ENCODE peak calls at places on chromosomes 13 and 19, in seven cellular contexts. P is AG09319, Q is GM03348, A is hepatocyte, T is HL-60, U is DMS 273 treated with DMSO at 0.1 percent for 48 hours, S is anterior cingulate cortex. L is an unnamed sample.

GRCh38 chr19:33390908-33391630 is 17.6 kb downstream of the CEBPG start:
- DNase-seq in P (no peak), A (no peak), S (no peak), Q (no peak), U (no peak), T (no peak), L (no peak)

GRCh38 chr13:29969286-29969685 is 118.9 kb upstream of the UBL3 start:
- DNase-seq in T (no peak), U (no peak), A (no peak), P (peak), S (no peak), Q (peak), L (peak)

GRCh38 chr19:18433039-18433691 is 4.8 kb downstream of the ISYNA1 start:
- DNase-seq in Q (no peak), P (no peak), S (no peak), A (no peak), U (no peak), T (no peak), L (no peak)

GRCh38 chr19:53078668-53079067 is 24.6 kb downstream of the ZNF160 start:
- DNase-seq in Q (no peak), P (no peak), T (no peak), S (no peak), A (no peak), U (no peak), L (no peak)

GRCh38 chr19:32041681-32042292 is 303.6 kb upstream of the ZNF507 start:
- DNase-seq in T (peak), P (no peak), S (no peak), U (no peak), Q (peak), A (peak), L (peak)

GRCh38 chr13:110726726-110727125 is 13.2 kb downstream of the ING1 start:
- DNase-seq in S (no peak), T (peak), P (no peak), U (no peak), Q (no peak), A (no peak), L (no peak)

GRCh38 chr13:27855381-27855780 is 63.1 kb downstream of the GSX1 start:
- DNase-seq in P (no peak), S (no peak), A (no peak), U (no peak), Q (no peak), T (no peak), L (no peak)

GRCh38 chr13:111210488-111210887 is 95.4 kb downstream of the ARHGEF7 start:
- DNase-seq in Q (peak), S (no peak), T (no peak), U (no peak), P (no peak), A (peak), L (no peak)

GRCh38 chr13:47121092-47121763 is 224.4 kb upstream of the HTR2A start:
- DNase-seq in Q (no peak), T (no peak), S (no peak), U (no peak), A (no peak), P (no peak), L (no peak)

GRCh38 chr19:45293682-45294081 is 29.0 kb downstream of the CKM start:
- DNase-seq in S (no peak), T (no peak), Q (no peak), U (no peak), A (no peak), P (no peak), L (no peak)

GRCh38 chr19:29714953-29715694 is at the start of gene C19orf12:
- DNase-seq in U (no peak), S (no peak), T (peak), A (peak), P (no peak), Q (peak), L (no peak)

GRCh38 chr19:51572415-51572814 is 1.3 kb downstream of the ZNF175 start:
- DNase-seq in S (no peak), T (peak), A (no peak), P (no peak), U (no peak), Q (no peak), L (no peak)

GRCh38 chr19:46766569-46767317 is 20.5 kb upstream of the STRN4 start:
- DNase-seq in A (no peak), U (peak), T (peak), S (no peak), Q (no peak), P (no peak), L (no peak)

GRCh38 chr19:5718032-5718578 is 1.8 kb downstream of the LONP1 start:
- DNase-seq in P (no peak), Q (no peak), A (no peak), U (no peak), S (no peak), T (no peak), L (no peak)

GRCh38 chr19:50214699-50215543 is 11.5 kb downstream of the MYH14 start:
- DNase-seq in P (no peak), A (peak), U (no peak), S (no peak), T (no peak), Q (no peak), L (no peak)

GRCh38 chr19:28289294-28290063 is 923.5 kb downstream of the UQCRFS1 start:
- DNase-seq in A (peak), P (peak), S (peak), Q (peak), T (no peak), U (peak), L (peak)

GRCh38 chr13:94959616-94960015 is 247.3 kb upstream of the SOX21 start:
- DNase-seq in A (no peak), P (no peak), T (no peak), Q (no peak), U (no peak), S (no peak), L (no peak)

GRCh38 chr19:35315883-35316282 is 13.1 kb upstream of the CD22 start:
- DNase-seq in A (no peak), U (no peak), P (no peak), S (no peak), T (no peak), Q (no peak), L (no peak)

GRCh38 chr13:99086869-99087129 is 108.9 kb upstream of the DOCK9 start:
- DNase-seq in S (no peak), U (no peak), A (no peak), T (no peak), Q (no peak), P (no peak), L (no peak)

GRCh38 chr13:23159587-23160240 is 21.1 kb upstream of the SGCG start:
- DNase-seq in Q (peak), P (no peak), A (peak), S (no peak), U (no peak), T (no peak), L (no peak)

GRCh38 chr19:50402544-50403301 is 16.0 kb upstream of the SPIB start:
- DNase-seq in S (no peak), U (no peak), A (no peak), T (no peak), P (no peak), Q (no peak), L (no peak)

GRCh38 chr13:45658586-45659235 is 43.2 kb upstream of the ERICH6B start:
- DNase-seq in S (no peak), A (no peak), U (no peak), P (peak), T (no peak), Q (peak), L (peak)

GRCh38 chr19:5827342-5827890 is 12.1 kb downstream of the FUT6 start:
- DNase-seq in U (no peak), P (no peak), T (no peak), S (no peak), Q (no peak), A (no peak), L (no peak)

GRCh38 chr19:58183822-58184215 is 958 bp downstream of the ZNF274 start:
- DNase-seq in U (no peak), T (no peak), A (no peak), P (no peak), S (no peak), Q (no peak), L (no peak)

L was measured in astrocyte of the cerebellum.